ENCODE peak calls at places on chromosome 3, in eight cellular contexts. Q is AG04450, F is AG10803, B is mesenchymal stem cell, M is left kidney, A is GM20000, Z is RPMI8226, J is T follicular helper cell. G is an unnamed sample.

GRCh38 chr3:50333744-50334328 is 5.8 kb upstream of the TUSC2 start:
- DNase-seq in Q (no peak), F (peak), B (peak), M (no peak), A (no peak), Z (no peak), J (no peak), G (no peak)

GRCh38 chr3:57910988-57911387 is 97.2 kb upstream of the FLNB start:
- DNase-seq in Q (no peak), F (no peak), B (peak), M (peak), A (no peak), Z (peak), J (peak), G (no peak)

GRCh38 chr3:107892960-107893359 is 197.9 kb downstream of the CD47 start:
- DNase-seq in Q (no peak), F (peak), B (no peak), M (no peak), A (no peak), Z (no peak), J (no peak), G (no peak)

GRCh38 chr3:49721165-49721860 is 1.8 kb upstream of the AMIGO3 start:
- DNase-seq in Q (no peak), F (no peak), B (no peak), M (no peak), A (no peak), Z (no peak), J (no peak), G (no peak)

GRCh38 chr3:58888087-58888486 is 161.7 kb downstream of the CFAP20DC start:
- DNase-seq in Q (no peak), F (no peak), B (no peak), M (no peak), A (no peak), Z (no peak), J (no peak), G (no peak)

GRCh38 chr3:71645140-71645539 is 61.6 kb upstream of the FOXP1 start:
- DNase-seq in Q (no peak), F (no peak), B (no peak), M (no peak), A (no peak), Z (no peak), J (no peak), G (no peak)

GRCh38 chr3:171399842-171400241 is 60.4 kb downstream of the TNIK start:
- DNase-seq in Q (no peak), F (no peak), B (no peak), M (no peak), A (no peak), Z (no peak), J (no peak), G (no peak)

GRCh38 chr3:153165211-153165815 is 3.3 kb downstream of the RAP2B start:
- DNase-seq in Q (no peak), F (peak), B (peak), M (no peak), A (no peak), Z (no peak), J (no peak), G (no peak)

GRCh38 chr3:126472277-126473006 is 3.2 kb downstream of the ZXDC start:
- DNase-seq in Q (no peak), F (peak), B (peak), M (peak), A (peak), Z (no peak), J (no peak), G (no peak)

GRCh38 chr3:101203411-101203810 is 117.0 kb downstream of the IMPG2 start:
- DNase-seq in Q (no peak), F (peak), B (no peak), M (no peak), A (no peak), Z (no peak), J (no peak), G (no peak)

GRCh38 chr3:38453075-38453913 is at the start of gene ACVR2B:
- DNase-seq in Q (peak), F (peak), B (peak), M (peak), A (peak), Z (peak), J (peak), G (peak)

GRCh38 chr3:125126323-125126722 is 70.5 kb upstream of the HEG1 start:
- DNase-seq in Q (no peak), F (no peak), B (peak), M (no peak), A (no peak), Z (no peak), J (no peak), G (no peak)

GRCh38 chr3:64708456-64708855 is 20.7 kb upstream of the ADAMTS9 start:
- DNase-seq in Q (no peak), F (no peak), B (no peak), M (no peak), A (no peak), Z (no peak), J (no peak), G (no peak)

GRCh38 chr3:16452265-16452664 is 61.2 kb downstream of the RFTN1 start:
- DNase-seq in Q (no peak), F (peak), B (no peak), M (no peak), A (no peak), Z (no peak), J (no peak), G (no peak)

GRCh38 chr3:192514081-192514753 is 213.1 kb downstream of the FGF12 start:
- DNase-seq in Q (no peak), F (no peak), B (peak), M (peak), A (no peak), Z (peak), J (no peak), G (no peak)

GRCh38 chr3:39106281-39107055 is 959 bp downstream of the GORASP1 start:
- DNase-seq in Q (no peak), F (peak), B (peak), M (peak), A (no peak), Z (peak), J (no peak), G (no peak)

GRCh38 chr3:189233225-189233858 is 61.6 kb downstream of the TPRG1 start:
- DNase-seq in Q (peak), F (peak), B (peak), M (peak), A (peak), Z (peak), J (no peak), G (peak)

GRCh38 chr3:138434276-138434874 is at the start of gene ESYT3:
- DNase-seq in Q (no peak), F (peak), B (peak), M (peak), A (peak), Z (peak), J (no peak), G (no peak)

GRCh38 chr3:155252535-155252934 is 40.9 kb downstream of the STRIT1 start:
- DNase-seq in Q (no peak), F (peak), B (no peak), M (no peak), A (no peak), Z (no peak), J (no peak), G (no peak)

GRCh38 chr3:64351713-64352595 is 126.7 kb upstream of the PRICKLE2 start:
- DNase-seq in Q (no peak), F (peak), B (peak), M (no peak), A (no peak), Z (no peak), J (no peak), G (no peak)

GRCh38 chr3:27791956-27792355 is 69.8 kb upstream of the EOMES start:
- DNase-seq in Q (no peak), F (no peak), B (no peak), M (no peak), A (no peak), Z (no peak), J (no peak), G (no peak)

GRCh38 chr3:133408961-133409360 is 9.1 kb downstream of the BFSP2 start:
- DNase-seq in Q (no peak), F (peak), B (peak), M (no peak), A (no peak), Z (no peak), J (no peak), G (no peak)

GRCh38 chr3:141255864-141256263 is 24.2 kb downstream of the PXYLP1 start:
- DNase-seq in Q (no peak), F (peak), B (peak), M (no peak), A (no peak), Z (peak), J (peak), G (no peak)

GRCh38 chr3:149833241-149833640 is 20.2 kb downstream of the RNF13 start:
- DNase-seq in Q (no peak), F (no peak), B (no peak), M (no peak), A (no peak), Z (no peak), J (no peak), G (no peak)

G was measured in smooth muscle cell of the brain vasculature.